ENCODE peak calls at places on chromosomes 1 and 21, in four cellular contexts. L is endothelial cell of umbilical vein, S is K562, K is A549. Q is an unnamed sample.

GRCh38 chr1:55040083-55040952 is 970 bp downstream of the PCSK9 start:
- DNase-seq in L (no peak), S (peak; percentile 31), K (no peak), Q (no peak)

GRCh38 chr1:238384381-238384780 is 493.7 kb upstream of the ZP4 start:
- DNase-seq in L (no peak), S (no peak), K (no peak), Q (no peak)

GRCh38 chr1:27368872-27369703 is 2.3 kb upstream of the MAP3K6 start:
- DNase-seq in L (no peak), S (no peak), K (no peak), Q (no peak)

GRCh38 chr1:220335668-220336067 is 63.4 kb upstream of the RAB3GAP2 start:
- DNase-seq in L (no peak), S (no peak), K (no peak), Q (no peak)

GRCh38 chr1:67552336-67552759 is 122.1 kb upstream of the SERBP1 start:
- DNase-seq in L (no peak), S (no peak), K (no peak), Q (no peak)

GRCh38 chr1:74717626-74718025 is 15.2 kb downstream of the CRYZ start:
- DNase-seq in L (no peak), S (no peak), K (no peak), Q (no peak)

GRCh38 chr1:163650624-163651023 is 328.9 kb downstream of the NUF2 start:
- DNase-seq in L (no peak), S (no peak), K (no peak), Q (no peak)

GRCh38 chr1:76759950-76760349 is 107.3 kb upstream of the ST6GALNAC5 start:
- DNase-seq in L (no peak), S (no peak), K (no peak), Q (peak; percentile 23)

GRCh38 chr1:12572506-12572905 is 45.5 kb downstream of the DHRS3 start:
- DNase-seq in L (no peak), S (no peak), K (no peak), Q (no peak)

GRCh38 chr1:228043281-228043845 is 36.6 kb downstream of the WNT3A start:
- DNase-seq in L (no peak), S (no peak), K (peak; percentile 76), Q (no peak)

GRCh38 chr1:2633401-2633935 is 652 bp upstream of the MMEL1 start:
- DNase-seq in L (no peak), S (no peak), K (no peak), Q (no peak)

DNA sequence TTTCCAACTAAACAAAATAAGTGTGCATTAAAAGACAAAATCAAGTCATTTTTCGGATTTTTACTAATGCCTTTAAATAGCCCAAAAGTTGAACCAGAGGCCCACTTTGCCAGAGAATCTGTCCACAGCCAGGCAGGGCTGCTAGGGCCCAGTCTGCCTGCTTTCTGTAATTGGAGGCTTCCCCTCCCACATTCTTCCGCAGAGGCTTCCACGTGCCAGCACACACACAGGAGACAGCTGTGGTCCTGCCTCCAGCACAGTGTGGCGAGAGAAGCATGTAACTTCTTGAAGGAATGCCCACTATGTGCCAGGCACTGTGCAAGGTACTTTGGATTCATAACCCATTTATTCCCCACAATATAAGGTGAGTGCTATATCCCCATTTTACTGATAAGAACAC is 11.3 kb upstream of the PDZK1IP1 start:
- DNase-seq in L (peak; percentile 29), S (no peak), K (no peak), Q (no peak)
- TF ChIP-seq MYC in L (no peak), S (no peak), K (no peak), Q (no peak)

DNA sequence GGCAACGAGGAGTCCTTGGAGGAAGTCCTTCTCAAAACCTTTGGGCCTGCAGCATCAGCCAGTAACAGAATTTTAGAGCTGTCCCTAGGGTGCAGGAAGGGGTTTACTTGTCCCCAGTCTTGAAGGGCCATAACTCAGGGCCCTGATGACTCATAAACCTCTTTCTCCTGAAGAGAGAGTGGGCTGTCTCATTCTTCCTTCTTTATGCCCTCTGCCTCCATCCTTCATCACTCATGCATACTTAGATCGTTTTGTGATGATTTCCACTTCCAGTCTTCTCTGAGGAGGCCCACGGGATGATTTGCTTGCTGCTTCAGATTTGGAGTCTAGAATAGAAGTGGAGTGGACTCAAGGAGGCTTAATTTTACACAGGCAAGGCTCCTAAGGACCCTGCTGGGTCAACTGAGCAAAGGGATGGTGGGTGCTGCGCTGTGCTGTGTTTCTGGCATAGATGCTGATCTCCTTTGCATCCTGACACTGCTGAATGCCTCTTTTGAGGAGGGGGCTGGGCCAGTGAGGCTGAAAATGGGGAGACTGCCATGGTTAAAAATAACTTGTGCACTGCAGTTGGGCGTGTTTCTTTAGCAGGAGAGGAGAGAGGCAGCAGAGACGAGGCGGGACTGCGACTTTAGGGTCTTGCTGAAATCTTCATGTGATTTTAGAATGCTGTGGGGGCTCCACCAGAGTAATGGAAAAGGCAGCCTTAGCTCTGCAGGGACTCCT is 60.4 kb downstream of the NDUFS5 start:
- DNase-seq in L (no peak), S (no peak), K (no peak), Q (peak; percentile 64)
- TF ChIP-seq MYC in L (no peak), S (no peak), K (no peak), Q (no peak)

GRCh38 chr1:112893288-112894009 is 62.5 kb downstream of the SLC16A1 start:
- DNase-seq in L (no peak), S (no peak), K (no peak), Q (no peak)

GRCh38 chr1:112889052-112889451 is 66.9 kb downstream of the SLC16A1 start:
- DNase-seq in L (no peak), S (no peak), K (no peak), Q (no peak)

GRCh38 chr1:112882271-112882744 is 73.7 kb downstream of the SLC16A1 start:
- DNase-seq in L (no peak), S (no peak), K (no peak), Q (peak; percentile 79)

GRCh38 chr1:112888630-112889029 is 67.4 kb downstream of the SLC16A1 start:
- DNase-seq in L (no peak), S (no peak), K (no peak), Q (no peak)

DNA sequence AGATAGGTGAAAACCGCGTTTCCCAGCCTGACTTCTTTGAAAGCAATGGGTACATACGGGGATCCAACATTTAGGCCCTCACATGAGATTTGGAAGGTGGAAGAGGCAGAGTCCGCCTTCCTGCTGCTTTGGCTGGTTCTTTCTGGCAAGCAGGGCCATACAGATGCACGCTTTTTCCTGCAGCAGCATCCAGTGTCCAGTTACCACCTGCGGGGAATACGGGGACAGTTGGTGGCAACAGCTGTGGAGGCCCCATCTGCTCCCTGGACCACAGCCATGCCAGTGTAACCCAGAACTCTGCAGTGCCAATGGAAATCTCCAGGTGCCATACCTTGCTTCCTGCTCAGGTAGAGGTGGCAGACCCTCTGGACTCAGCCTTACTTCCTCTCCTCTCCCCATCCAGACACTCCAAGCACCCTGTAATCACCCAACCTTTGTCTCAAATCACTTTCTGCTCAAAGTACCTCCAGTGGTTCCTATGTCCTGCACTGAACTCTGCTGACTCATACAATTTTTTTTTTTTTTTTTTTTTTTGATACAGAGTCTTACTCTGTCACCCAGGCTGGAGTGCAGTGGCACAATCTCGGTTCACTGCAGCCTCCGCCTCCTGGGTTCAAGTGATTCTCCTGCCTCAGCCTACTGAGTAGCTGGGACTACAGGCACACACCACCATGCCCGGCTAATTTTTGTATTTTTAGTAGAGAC is 68.2 kb downstream of the SLC16A1 start:
- DNase-seq in L (no peak), S (no peak), K (no peak), Q (no peak)
- TF ChIP-seq MYC in L (no peak), S (no peak), K (no peak), Q (no peak)

GRCh38 chr1:30857964-30858363 is 50.6 kb downstream of the SDC3 start:
- DNase-seq in L (no peak), S (no peak), K (no peak), Q (no peak)

GRCh38 chr1:30857062-30857461 is 51.5 kb downstream of the SDC3 start:
- DNase-seq in L (no peak), S (no peak), K (no peak), Q (no peak)

GRCh38 chr1:30856260-30856790 is 52.2 kb downstream of the SDC3 start:
- DNase-seq in L (no peak), S (no peak), K (no peak), Q (no peak)

GRCh38 chr1:30853350-30853749 is 55.2 kb downstream of the SDC3 start:
- DNase-seq in L (no peak), S (no peak), K (no peak), Q (no peak)

DNA sequence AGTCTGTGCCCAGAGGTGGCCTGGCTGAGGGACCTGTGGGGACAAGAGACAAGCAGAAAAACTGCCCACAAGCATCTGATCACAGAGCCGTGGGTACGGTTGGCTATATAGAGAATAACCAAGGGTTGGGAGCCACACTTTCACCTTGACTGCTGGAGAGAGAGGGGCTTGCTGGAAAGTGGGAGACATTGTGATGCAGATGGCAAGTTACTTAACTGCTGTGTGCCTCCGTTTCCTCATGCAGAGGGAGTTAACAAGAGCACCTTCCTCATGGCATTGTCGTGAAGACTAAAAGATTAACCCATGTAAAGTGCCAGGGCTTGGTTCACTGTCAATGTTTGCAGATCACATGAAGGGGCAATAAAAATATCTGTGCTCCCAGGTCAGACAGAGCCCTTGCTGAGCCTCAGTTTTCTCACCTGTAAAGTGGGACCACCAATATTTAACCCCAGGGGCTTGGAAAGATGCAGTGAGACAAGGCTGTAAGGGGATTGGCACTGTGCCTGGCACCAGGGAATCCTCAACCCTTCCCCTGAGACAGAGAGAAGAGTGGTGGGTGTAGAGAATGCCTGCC is 52.8 kb downstream of the SDC3 start:
- DNase-seq in L (no peak), S (no peak), K (no peak), Q (no peak)
- TF ChIP-seq MYC in L (no peak), S (no peak), K (no peak), Q (no peak)

GRCh38 chr21:38361324-38361723 is 104.5 kb downstream of the KCNJ15 start:
- DNase-seq in L (no peak), S (no peak), K (no peak), Q (no peak)
- TF ChIP-seq MYC in L (no peak), S (no peak), K (no peak), Q (no peak)

Q was measured in NB4.